ENCODE peak calls at places on chromosomes 7 and 10, in eight cellular contexts. One of them, this sample, is unnamed. For H3K36me3, the result is how much of the 10 kb centered on the place peaks cover.

GRCh38 chr7:43318188-43318587 is 205.7 kb downstream of the HECW1 start:
- DNase-seq in WERI-Rb-1: no peak
- DNase-seq in Peyer's patch: no peak
- DNase-seq in breast epithelium: no peak
- DNase-seq in HCT116: no peak
- DNase-seq in heart left ventricle: no peak
- DNase-seq in transverse colon: no peak
- DNase-seq in GM23248: peak
- DNase-seq in this sample: no peak

GRCh38 chr10:31725436-31725835 is 203.2 kb downstream of the ARHGAP12 start:
- DNase-seq in breast epithelium: no peak
- DNase-seq in WERI-Rb-1: no peak
- DNase-seq in heart left ventricle: no peak
- DNase-seq in GM23248: no peak
- DNase-seq in HCT116: no peak
- DNase-seq in transverse colon: no peak
- DNase-seq in Peyer's patch: no peak
- DNase-seq in this sample: no peak

GRCh38 chr7:20172736-20173334 is 44.3 kb downstream of the MACC1 start:
- DNase-seq in GM23248: peak
- DNase-seq in WERI-Rb-1: peak
- DNase-seq in transverse colon: peak
- DNase-seq in HCT116: peak
- DNase-seq in Peyer's patch: peak
- DNase-seq in breast epithelium: no peak
- DNase-seq in heart left ventricle: no peak
- DNase-seq in this sample: no peak

GRCh38 chr10:113283189-113283588 is 269.7 kb upstream of the HABP2 start:
- DNase-seq in heart left ventricle: no peak
- DNase-seq in HCT116: peak
- DNase-seq in GM23248: peak
- DNase-seq in transverse colon: no peak
- DNase-seq in WERI-Rb-1: no peak
- DNase-seq in Peyer's patch: no peak
- DNase-seq in breast epithelium: no peak
- DNase-seq in this sample: no peak

GRCh38 chr10:75475470-75476182 is 44.2 kb downstream of the LRMDA start:
- DNase-seq in heart left ventricle: no peak
- DNase-seq in breast epithelium: no peak
- DNase-seq in GM23248: peak
- DNase-seq in transverse colon: no peak
- DNase-seq in HCT116: no peak
- DNase-seq in WERI-Rb-1: no peak
- DNase-seq in Peyer's patch: no peak
- DNase-seq in this sample: no peak

GRCh38 chr10:30999084-30999712 is 32.5 kb downstream of the ZNF438 start:
- DNase-seq in HCT116: no peak
- DNase-seq in breast epithelium: no peak
- DNase-seq in GM23248: peak
- DNase-seq in transverse colon: no peak
- DNase-seq in Peyer's patch: no peak
- DNase-seq in heart left ventricle: no peak
- DNase-seq in WERI-Rb-1: no peak
- DNase-seq in this sample: no peak

GRCh38 chr7:123209786-123210185 is 10.0 kb upstream of the SLC13A1 start:
- DNase-seq in breast epithelium: no peak
- DNase-seq in WERI-Rb-1: no peak
- DNase-seq in HCT116: no peak
- DNase-seq in GM23248: no peak
- DNase-seq in transverse colon: peak
- DNase-seq in heart left ventricle: no peak
- DNase-seq in Peyer's patch: no peak
- DNase-seq in this sample: no peak

GRCh38 chr7:94557211-94557610 is 47.6 kb downstream of the CASD1 start:
- DNase-seq in transverse colon: no peak
- DNase-seq in Peyer's patch: no peak
- DNase-seq in heart left ventricle: no peak
- DNase-seq in HCT116: no peak
- DNase-seq in WERI-Rb-1: no peak
- DNase-seq in GM23248: no peak
- DNase-seq in breast epithelium: no peak
- DNase-seq in this sample: no peak

GRCh38 chr7:816751-817671 is 15.3 kb upstream of the SUN1 start:
- DNase-seq in transverse colon: peak
- DNase-seq in heart left ventricle: no peak
- DNase-seq in Peyer's patch: peak
- DNase-seq in HCT116: no peak
- DNase-seq in WERI-Rb-1: no peak
- DNase-seq in GM23248: peak
- DNase-seq in breast epithelium: peak
- DNase-seq in this sample: peak

GRCh38 chr10:73850863-73851461 is 23.4 kb downstream of the CAMK2G start:
- DNase-seq in transverse colon: peak
- DNase-seq in GM23248: peak
- DNase-seq in WERI-Rb-1: peak
- DNase-seq in HCT116: no peak
- DNase-seq in breast epithelium: no peak
- DNase-seq in heart left ventricle: peak
- DNase-seq in Peyer's patch: no peak
- DNase-seq in this sample: no peak

GRCh38 chr10:102599565-102600327 is 44.5 kb upstream of the TRIM8 start:
- DNase-seq in heart left ventricle: peak
- DNase-seq in GM23248: no peak
- DNase-seq in breast epithelium: no peak
- DNase-seq in HCT116: no peak
- DNase-seq in Peyer's patch: no peak
- DNase-seq in WERI-Rb-1: no peak
- DNase-seq in transverse colon: no peak
- DNase-seq in this sample: no peak

GRCh38 chr7:118195837-118196474 is 12.0 kb downstream of the LSM8 start:
- DNase-seq in HCT116: peak
- DNase-seq in breast epithelium: no peak
- DNase-seq in heart left ventricle: peak
- DNase-seq in GM23248: peak
- DNase-seq in transverse colon: peak
- DNase-seq in Peyer's patch: peak
- DNase-seq in WERI-Rb-1: peak
- DNase-seq in this sample: peak

GRCh38 chr10:129339841-129340240 is 127.2 kb upstream of the MGMT start:
- DNase-seq in heart left ventricle: no peak
- DNase-seq in WERI-Rb-1: no peak
- DNase-seq in Peyer's patch: no peak
- DNase-seq in HCT116: no peak
- DNase-seq in GM23248: no peak
- DNase-seq in transverse colon: no peak
- DNase-seq in breast epithelium: no peak
- DNase-seq in this sample: no peak

GRCh38 chr10:124993728-124994451 is 52.0 kb downstream of the ZRANB1 start:
- DNase-seq in transverse colon: no peak
- DNase-seq in heart left ventricle: no peak
- DNase-seq in WERI-Rb-1: no peak
- DNase-seq in HCT116: no peak
- DNase-seq in GM23248: no peak
- DNase-seq in Peyer's patch: no peak
- DNase-seq in breast epithelium: peak
- DNase-seq in this sample: no peak

GRCh38 chr7:107934991-107935770 is 44.2 kb downstream of the DLD start:
- DNase-seq in Peyer's patch: no peak
- DNase-seq in heart left ventricle: no peak
- DNase-seq in HCT116: no peak
- DNase-seq in GM23248: peak
- DNase-seq in breast epithelium: no peak
- DNase-seq in WERI-Rb-1: no peak
- DNase-seq in transverse colon: no peak
- DNase-seq in this sample: no peak

GRCh38 chr10:26839966-26840627 is 20.7 kb downstream of the ABI1 start:
- DNase-seq in breast epithelium: no peak
- DNase-seq in WERI-Rb-1: no peak
- DNase-seq in heart left ventricle: no peak
- DNase-seq in Peyer's patch: no peak
- DNase-seq in GM23248: peak
- DNase-seq in transverse colon: no peak
- DNase-seq in HCT116: no peak
- DNase-seq in this sample: no peak

GRCh38 chr10:55491712-55492111 is 690.7 kb upstream of the PCDH15 start:
- DNase-seq in transverse colon: no peak
- DNase-seq in breast epithelium: no peak
- DNase-seq in HCT116: no peak
- DNase-seq in GM23248: no peak
- DNase-seq in heart left ventricle: no peak
- DNase-seq in WERI-Rb-1: no peak
- DNase-seq in Peyer's patch: no peak
- DNase-seq in this sample: no peak

GRCh38 chr7:152544971-152545619 is 109.3 kb upstream of the KMT2C start:
- DNase-seq in transverse colon: no peak
- DNase-seq in HCT116: no peak
- DNase-seq in Peyer's patch: no peak
- DNase-seq in GM23248: no peak
- DNase-seq in WERI-Rb-1: no peak
- DNase-seq in breast epithelium: no peak
- DNase-seq in heart left ventricle: no peak
- DNase-seq in this sample: no peak

GRCh38 chr7:83821866-83822265 is 172.9 kb upstream of the SEMA3E start:
- DNase-seq in WERI-Rb-1: no peak
- DNase-seq in breast epithelium: no peak
- DNase-seq in transverse colon: no peak
- DNase-seq in HCT116: no peak
- DNase-seq in GM23248: no peak
- DNase-seq in heart left ventricle: no peak
- DNase-seq in Peyer's patch: no peak
- DNase-seq in this sample: no peak

GRCh38 chr7:46072722-46073121 is 151.7 kb upstream of the IGFBP3 start:
- DNase-seq in HCT116: no peak
- DNase-seq in heart left ventricle: no peak
- DNase-seq in GM23248: peak
- DNase-seq in Peyer's patch: no peak
- DNase-seq in transverse colon: no peak
- DNase-seq in breast epithelium: no peak
- DNase-seq in WERI-Rb-1: no peak
- DNase-seq in this sample: no peak

GRCh38 chr7:36999851-37000480 is 275.7 kb upstream of the AOAH start:
- DNase-seq in heart left ventricle: no peak
- DNase-seq in breast epithelium: no peak
- DNase-seq in GM23248: peak
- DNase-seq in transverse colon: no peak
- DNase-seq in HCT116: no peak
- DNase-seq in WERI-Rb-1: no peak
- DNase-seq in Peyer's patch: no peak
- DNase-seq in this sample: no peak

GRCh38 chr7:4236389-4236788 is 445.7 kb upstream of the FOXK1 start:
- DNase-seq in breast epithelium: no peak
- DNase-seq in heart left ventricle: no peak
- DNase-seq in transverse colon: no peak
- DNase-seq in HCT116: no peak
- DNase-seq in WERI-Rb-1: no peak
- DNase-seq in Peyer's patch: no peak
- DNase-seq in GM23248: no peak
- DNase-seq in this sample: no peak

GRCh38 chr10:82826132-82826531 is 951.1 kb downstream of the NRG3 start:
- DNase-seq in transverse colon: no peak
- DNase-seq in breast epithelium: no peak
- DNase-seq in WERI-Rb-1: no peak
- DNase-seq in HCT116: no peak
- DNase-seq in heart left ventricle: no peak
- DNase-seq in Peyer's patch: no peak
- DNase-seq in GM23248: peak
- DNase-seq in this sample: no peak
- H3K36me3 ChIP-seq in transverse colon: under half
- H3K36me3 ChIP-seq in breast epithelium: under half
- H3K36me3 ChIP-seq in WERI-Rb-1: under half
- H3K36me3 ChIP-seq in HCT116: under half
- H3K36me3 ChIP-seq in heart left ventricle: under half
- H3K36me3 ChIP-seq in Peyer's patch: under half
- H3K36me3 ChIP-seq in GM23248: under half
- H3K36me3 ChIP-seq in this sample: under half

DNA sequence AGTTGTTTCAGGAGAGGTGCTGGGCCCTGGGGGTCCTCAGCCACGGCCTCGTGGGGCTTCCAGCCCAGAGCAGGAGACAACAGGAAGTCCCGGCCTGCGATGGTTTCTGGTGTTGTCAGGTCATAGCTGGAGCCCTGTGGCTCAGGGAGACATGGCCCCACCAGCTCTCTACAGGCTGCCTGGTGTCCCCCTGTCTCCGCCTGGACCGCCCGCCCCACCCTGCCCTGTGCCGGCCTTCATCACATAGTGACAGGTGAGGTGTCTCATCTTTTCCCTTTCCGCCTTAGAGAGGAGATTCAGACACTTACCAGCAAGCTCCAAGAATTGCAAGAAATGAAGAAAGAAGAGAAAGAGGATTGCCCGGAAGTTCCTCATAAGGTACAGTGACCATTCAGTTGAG is 35.8 kb downstream of the IQCE start:
- DNase-seq in heart left ventricle: no peak
- DNase-seq in HCT116: no peak
- DNase-seq in Peyer's patch: no peak
- DNase-seq in transverse colon: no peak
- DNase-seq in GM23248: no peak
- DNase-seq in breast epithelium: no peak
- DNase-seq in WERI-Rb-1: no peak
- DNase-seq in this sample: no peak
- H3K36me3 ChIP-seq in heart left ventricle: half or more
- H3K36me3 ChIP-seq in HCT116: under half
- H3K36me3 ChIP-seq in Peyer's patch: under half
- H3K36me3 ChIP-seq in transverse colon: under half
- H3K36me3 ChIP-seq in GM23248: under half
- H3K36me3 ChIP-seq in breast epithelium: under half
- H3K36me3 ChIP-seq in WERI-Rb-1: under half
- H3K36me3 ChIP-seq in this sample: under half

GRCh38 chr7:98922392-98923107 is 44.2 kb downstream of the TRRAP start:
- DNase-seq in transverse colon: no peak
- DNase-seq in GM23248: peak
- DNase-seq in Peyer's patch: no peak
- DNase-seq in HCT116: no peak
- DNase-seq in WERI-Rb-1: no peak
- DNase-seq in breast epithelium: no peak
- DNase-seq in heart left ventricle: no peak
- DNase-seq in this sample: no peak
- H3K36me3 ChIP-seq in transverse colon: half or more
- H3K36me3 ChIP-seq in GM23248: under half
- H3K36me3 ChIP-seq in Peyer's patch: under half
- H3K36me3 ChIP-seq in HCT116: half or more
- H3K36me3 ChIP-seq in WERI-Rb-1: half or more
- H3K36me3 ChIP-seq in breast epithelium: under half
- H3K36me3 ChIP-seq in heart left ventricle: half or more
- H3K36me3 ChIP-seq in this sample: half or more

GRCh38 chr10:21737061-21737460 is 203.0 kb downstream of the MLLT10 start:
- DNase-seq in GM23248: no peak
- DNase-seq in breast epithelium: no peak
- DNase-seq in WERI-Rb-1: no peak
- DNase-seq in Peyer's patch: no peak
- DNase-seq in heart left ventricle: no peak
- DNase-seq in HCT116: no peak
- DNase-seq in transverse colon: no peak
- DNase-seq in this sample: no peak
- H3K36me3 ChIP-seq in GM23248: half or more
- H3K36me3 ChIP-seq in breast epithelium: under half
- H3K36me3 ChIP-seq in WERI-Rb-1: under half
- H3K36me3 ChIP-seq in Peyer's patch: under half
- H3K36me3 ChIP-seq in heart left ventricle: half or more
- H3K36me3 ChIP-seq in HCT116: under half
- H3K36me3 ChIP-seq in transverse colon: under half
- H3K36me3 ChIP-seq in this sample: under half

This sample was measured in effector memory CD4-positive, alpha-beta T cell.